ENCODE peak calls at places on chromosome 5, in six cellular contexts. G is Peyer's patch, O is aorta, Q is fibroblast of lung, E is SJSA1, U is GM23248. R is an unnamed sample.

GRCh38 chr5:141245250-141245717 is at the start of gene PCDHB15:
- DNase-seq in O (no peak), U (peak; percentile 30), E (no peak), Q (peak; percentile 2), G (no peak), R (no peak)

GRCh38 chr5:59123595-59124561 is 541.0 kb downstream of the RAB3C start:
- DNase-seq in E (no peak), G (no peak), O (no peak), U (no peak), Q (no peak), R (no peak)

GRCh38 chr5:89397096-89397495 is 514.1 kb upstream of the MEF2C start:
- DNase-seq in Q (peak; percentile 40), O (no peak), E (no peak), G (no peak), U (peak; percentile 29), R (no peak)

GRCh38 chr5:95262933-95263660 is 21.8 kb downstream of the MCTP1 start:
- DNase-seq in U (no peak), Q (no peak), O (no peak), E (no peak), G (no peak), R (no peak)

GRCh38 chr5:154934881-154935280 is 3.1 kb downstream of the GEMIN5 start:
- DNase-seq in Q (no peak), U (no peak), E (no peak), G (no peak), O (no peak), R (no peak)

GRCh38 chr5:24222866-24223265 is 421.9 kb downstream of the CDH10 start:
- DNase-seq in O (no peak), U (peak; percentile 82), E (no peak), Q (peak; percentile 1), G (no peak), R (no peak)

GRCh38 chr5:154813736-154814135 is 36.7 kb downstream of the FAXDC2 start:
- DNase-seq in O (no peak), G (peak; percentile 49), U (no peak), E (no peak), Q (no peak), R (no peak)

GRCh38 chr5:135221696-135222095 is 177.3 kb downstream of the MACROH2A1 start:
- DNase-seq in Q (no peak), U (no peak), O (peak; percentile 11), G (peak; percentile 7), E (peak; percentile 25), R (no peak)

DNA sequence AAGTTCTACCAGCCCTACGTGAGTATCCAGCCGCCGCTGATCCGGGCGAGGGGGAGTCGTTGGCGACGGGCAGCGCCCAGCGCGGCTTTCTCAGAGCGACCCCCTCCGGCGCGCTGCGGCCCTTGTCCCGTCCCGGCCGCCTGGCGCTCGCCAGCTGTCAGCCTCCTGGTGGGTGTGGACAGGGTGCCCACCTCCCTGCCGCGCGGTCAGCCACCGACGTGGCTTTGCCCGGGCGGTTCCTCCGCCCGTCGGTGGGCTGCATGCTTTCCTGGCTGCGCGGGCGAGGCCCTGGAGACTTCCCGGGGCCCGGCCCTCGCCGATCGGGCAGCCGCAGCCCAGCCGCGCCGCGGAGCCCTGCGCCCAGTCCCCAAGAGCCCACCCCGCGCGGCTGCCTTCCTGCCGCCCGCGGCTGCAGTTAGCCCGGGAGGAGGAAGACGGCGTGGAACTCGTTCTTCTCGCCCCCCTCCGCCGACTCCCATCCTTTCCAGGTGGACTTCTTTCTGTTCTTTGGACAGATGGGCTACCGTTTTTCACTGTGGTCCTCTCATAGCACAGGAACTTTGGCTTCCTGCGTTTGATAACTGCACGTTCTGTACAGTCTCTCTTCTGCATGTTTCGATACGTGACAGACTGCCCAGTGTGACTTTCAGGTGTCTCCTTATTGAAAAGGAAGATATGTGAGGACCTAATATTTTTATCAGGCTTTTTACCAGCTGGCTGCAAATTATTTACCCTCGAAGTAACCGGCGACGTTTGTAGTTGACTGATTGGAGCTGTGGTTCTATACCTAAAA is 550 bp downstream of the AP3S1 start:
- DNase-seq in Q (peak; percentile 57), U (peak; percentile 82), O (no peak), G (peak; percentile 56), E (peak; percentile 86), R (no peak)
- H3K9me3 ChIP-seq in Q (no peaks in the 10 kb centered on the region), U (no peaks in the 10 kb centered on the region), O (no peaks in the 10 kb centered on the region), G (no peaks in the 10 kb centered on the region), E (peaks cover 2% of the 10 kb centered on the region), R (no peaks in the 10 kb centered on the region)

GRCh38 chr5:60993875-60994571 is 49.0 kb downstream of the NDUFAF2 start:
- DNase-seq in E (no peak), Q (no peak), O (peak; percentile 48), U (no peak), G (no peak), R (no peak)

GRCh38 chr5:60993425-60993824 is 48.4 kb downstream of the NDUFAF2 start:
- DNase-seq in E (no peak), Q (no peak), G (no peak), O (no peak), U (no peak), R (no peak)

GRCh38 chr5:60992871-60993270 is 47.9 kb downstream of the NDUFAF2 start:
- DNase-seq in U (no peak), E (no peak), O (peak; percentile 58), G (no peak), Q (no peak), R (no peak)

GRCh38 chr5:60989790-60990189 is 44.8 kb downstream of the NDUFAF2 start:
- DNase-seq in G (no peak), E (no peak), U (no peak), Q (no peak), O (no peak), R (no peak)
- H3K9me3 ChIP-seq in G (no peaks in the 10 kb centered on the region), E (no peaks in the 10 kb centered on the region), U (no peaks in the 10 kb centered on the region), Q (no peaks in the 10 kb centered on the region), O (no peaks in the 10 kb centered on the region), R (peaks cover 5% of the 10 kb centered on the region)

GRCh38 chr5:32342656-32343055 is 29.9 kb upstream of the MTMR12 start:
- DNase-seq in U (no peak), G (no peak), E (no peak), O (no peak), Q (no peak), R (no peak)
- H3K9me3 ChIP-seq in U (no peaks in the 10 kb centered on the region), G (no peaks in the 10 kb centered on the region), E (no peaks in the 10 kb centered on the region), O (peaks cover 2% of the 10 kb centered on the region), Q (no peaks in the 10 kb centered on the region), R (no peaks in the 10 kb centered on the region)

GRCh38 chr5:167230414-167230813 is 1061.0 kb upstream of the WWC1 start:
- DNase-seq in O (no peak), G (no peak), E (no peak), Q (no peak), U (no peak), R (no peak)
- H3K9me3 ChIP-seq in O (peaks cover 11% of the 10 kb centered on the region), G (no peaks in the 10 kb centered on the region), E (peaks cover 4% of the 10 kb centered on the region), Q (no peaks in the 10 kb centered on the region), U (peaks cover 5% of the 10 kb centered on the region), R (no peaks in the 10 kb centered on the region)

GRCh38 chr5:168603776-168604175 is 24.6 kb upstream of the PANK3 start:
- DNase-seq in E (no peak), G (no peak), Q (no peak), O (no peak), U (peak; percentile 48), R (no peak)
- H3K9me3 ChIP-seq in E (no peaks in the 10 kb centered on the region), G (no peaks in the 10 kb centered on the region), Q (no peaks in the 10 kb centered on the region), O (no peaks in the 10 kb centered on the region), U (no peaks in the 10 kb centered on the region), R (no peaks in the 10 kb centered on the region)

DNA sequence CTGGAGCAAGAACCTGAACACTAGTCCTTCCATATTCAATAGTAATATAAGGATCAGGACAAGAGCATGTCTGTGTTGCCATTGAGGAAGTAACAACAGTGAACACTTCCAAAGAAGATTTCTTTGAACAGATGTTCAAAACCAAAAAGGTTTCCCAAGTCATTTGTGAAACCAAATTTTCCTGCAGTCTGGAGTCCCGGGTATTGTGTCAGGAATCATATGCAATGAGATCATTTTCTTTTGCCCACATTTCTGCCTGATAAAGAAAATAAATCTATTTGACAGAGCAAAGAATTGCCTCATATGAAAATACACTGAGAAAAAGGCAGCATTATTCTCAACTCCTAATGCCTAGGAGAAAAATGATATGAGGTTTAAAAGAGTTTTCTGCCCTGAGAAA is 151.7 kb downstream of the SNX18 start:
- DNase-seq in Q (peak; percentile 88), E (no peak), G (no peak), U (peak; percentile 53), O (no peak), R (no peak)
- H3K9me3 ChIP-seq in Q (no peaks in the 10 kb centered on the region), E (peaks cover 11% of the 10 kb centered on the region), G (no peaks in the 10 kb centered on the region), U (peaks cover 3% of the 10 kb centered on the region), O (no peaks in the 10 kb centered on the region), R (no peaks in the 10 kb centered on the region)

DNA sequence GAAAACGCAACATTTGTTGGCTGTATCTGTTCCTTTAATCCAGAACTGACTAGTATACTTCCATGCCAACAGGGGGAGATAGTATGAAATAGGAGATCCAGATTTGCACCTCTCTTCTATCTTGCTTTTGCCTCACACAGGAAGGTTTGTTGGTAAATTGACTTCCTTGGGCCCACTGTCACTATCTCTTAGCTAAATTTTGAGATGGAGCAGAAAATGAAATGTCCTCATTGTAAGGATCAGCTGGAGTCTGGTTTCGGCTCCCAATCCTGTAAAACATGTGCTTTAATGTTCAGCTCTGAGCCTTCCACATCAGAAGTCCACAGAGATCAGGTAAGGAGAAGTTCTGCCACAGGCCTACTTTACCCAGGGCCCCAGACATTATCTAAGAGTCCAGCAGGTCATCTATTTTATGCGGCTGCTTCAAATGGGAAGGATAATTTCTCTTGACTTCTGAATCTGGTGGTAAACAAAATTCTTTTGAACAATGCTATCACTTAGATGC is 176.8 kb downstream of the FER start:
- DNase-seq in O (no peak), Q (no peak), E (no peak), G (no peak), U (no peak), R (no peak)
- H3K9me3 ChIP-seq in O (no peaks in the 10 kb centered on the region), Q (no peaks in the 10 kb centered on the region), E (no peaks in the 10 kb centered on the region), G (no peaks in the 10 kb centered on the region), U (no peaks in the 10 kb centered on the region), R (no peaks in the 10 kb centered on the region)